ENCODE peak calls at places on chromosomes 12 and 14, in four cellular contexts. J is K562, H is HepG2, N is GM12878. U is an unnamed sample.

GRCh38 chr14:53509227-53509822 is 356.2 kb upstream of the DDHD1 start:
- DNase-seq in N (no peak), H (no peak), J (no peak), U (no peak)

GRCh38 chr12:19802915-19803314 is 363.6 kb downstream of the AEBP2 start:
- DNase-seq in N (no peak), H (no peak), J (no peak), U (no peak)

GRCh38 chr12:32896438-32897275 is at the start of gene PKP2:
- DNase-seq in N (no peak), H (peak; percentile 80), J (peak; percentile 75), U (peak; percentile 87)

GRCh38 chr14:32075636-32076277 is 1.3 kb upstream of the ARHGAP5 start:
- DNase-seq in H (peak; percentile 34), J (peak; percentile 23), N (no peak), U (peak; percentile 34)

GRCh38 chr12:52494518-52494917 is 1.5 kb upstream of the KRT6A start:
- DNase-seq in N (no peak), J (no peak), H (no peak), U (no peak)

GRCh38 chr12:131677699-131678098 is 33.2 kb upstream of the SFSWAP start:
- DNase-seq in N (no peak), H (no peak), J (no peak), U (no peak)

GRCh38 chr14:64196668-64197411 is 97.3 kb downstream of the ESR2 start:
- DNase-seq in H (no peak), N (no peak), J (peak; percentile 13), U (peak; percentile 61)

GRCh38 chr12:80222261-80222660 is 122.9 kb downstream of the OTOGL start:
- DNase-seq in N (no peak), J (no peak), H (no peak), U (no peak)

GRCh38 chr12:60230103-60230502 is 634.3 kb downstream of the SLC16A7 start:
- DNase-seq in J (no peak), H (no peak), N (no peak), U (no peak)

GRCh38 chr12:3251691-3252090 is 174.5 kb downstream of the TSPAN9 start:
- DNase-seq in N (no peak), J (no peak), H (no peak), U (no peak)

GRCh38 chr12:51536159-51536558 is 54.9 kb upstream of the SCN8A start:
- DNase-seq in J (peak; percentile 10), H (no peak), N (no peak), U (no peak)

DNA sequence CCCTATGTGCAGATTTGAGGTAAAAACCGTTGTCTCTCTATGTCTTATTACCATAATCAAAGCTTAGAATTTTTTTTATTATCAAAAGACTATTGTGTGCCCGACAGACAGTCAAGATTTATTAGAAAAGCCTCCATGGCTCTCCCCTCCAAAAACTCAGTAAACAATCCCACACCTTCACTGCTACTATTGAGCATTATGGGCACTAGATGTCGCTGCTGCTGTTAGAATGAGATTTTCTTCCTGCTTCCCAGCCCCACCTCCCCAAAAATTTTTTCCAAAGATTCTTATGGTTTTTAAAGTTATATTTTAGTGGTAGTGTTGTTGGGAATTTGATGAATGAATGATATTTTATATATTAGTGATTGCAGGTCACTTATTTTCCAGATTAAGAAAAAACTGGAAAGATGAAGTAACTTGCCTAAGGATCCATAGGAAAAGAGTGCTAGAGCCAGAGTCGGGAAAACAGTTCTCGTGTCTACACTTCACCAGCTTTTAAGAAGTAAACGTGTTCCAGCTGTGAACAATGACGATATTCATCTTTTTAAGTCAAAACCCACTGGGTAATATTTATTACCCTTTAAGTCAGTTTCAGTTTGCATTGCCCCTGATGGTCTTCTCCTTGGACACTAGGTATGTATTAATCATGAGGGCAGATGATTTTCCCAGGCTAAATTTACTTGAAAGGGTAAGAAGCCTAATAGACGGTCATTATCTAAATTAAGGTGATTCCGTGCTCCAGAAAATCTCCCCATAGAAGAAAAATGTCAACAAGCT is 12.2 kb upstream of the FOXG1 start:
- DNase-seq in N (peak; percentile 3), J (peak; percentile 60), H (peak; percentile 77), U (peak; percentile 54)
- TF ChIP-seq FOXM1 in N (no peak), J (no peak), H (no peak), U (no peak)

DNA sequence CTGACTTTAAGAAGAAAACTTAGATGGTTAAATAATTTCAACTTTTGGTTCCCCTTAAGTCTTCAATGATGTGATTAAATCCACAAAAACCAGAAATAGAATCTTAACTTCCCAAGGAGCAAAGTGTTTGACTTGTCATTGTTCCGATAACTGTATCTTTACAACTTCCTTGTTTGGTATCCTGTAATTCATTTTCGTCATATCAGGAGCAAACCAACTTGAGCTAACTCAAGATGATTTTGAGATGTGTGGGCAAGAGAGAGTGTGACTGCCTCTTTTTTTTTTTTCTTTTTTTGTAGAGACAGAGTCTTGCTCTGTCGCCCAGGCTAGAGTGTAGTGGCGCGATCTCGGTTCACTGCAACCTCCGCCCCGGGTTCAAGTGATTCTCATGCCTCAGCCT is 25.3 kb downstream of the DRAM1 start:
- DNase-seq in N (no peak), J (peak; percentile 33), H (no peak), U (no peak)
- TF ChIP-seq TARDBP in N (no peak), J (no peak), H (no peak), U (no peak)

DNA sequence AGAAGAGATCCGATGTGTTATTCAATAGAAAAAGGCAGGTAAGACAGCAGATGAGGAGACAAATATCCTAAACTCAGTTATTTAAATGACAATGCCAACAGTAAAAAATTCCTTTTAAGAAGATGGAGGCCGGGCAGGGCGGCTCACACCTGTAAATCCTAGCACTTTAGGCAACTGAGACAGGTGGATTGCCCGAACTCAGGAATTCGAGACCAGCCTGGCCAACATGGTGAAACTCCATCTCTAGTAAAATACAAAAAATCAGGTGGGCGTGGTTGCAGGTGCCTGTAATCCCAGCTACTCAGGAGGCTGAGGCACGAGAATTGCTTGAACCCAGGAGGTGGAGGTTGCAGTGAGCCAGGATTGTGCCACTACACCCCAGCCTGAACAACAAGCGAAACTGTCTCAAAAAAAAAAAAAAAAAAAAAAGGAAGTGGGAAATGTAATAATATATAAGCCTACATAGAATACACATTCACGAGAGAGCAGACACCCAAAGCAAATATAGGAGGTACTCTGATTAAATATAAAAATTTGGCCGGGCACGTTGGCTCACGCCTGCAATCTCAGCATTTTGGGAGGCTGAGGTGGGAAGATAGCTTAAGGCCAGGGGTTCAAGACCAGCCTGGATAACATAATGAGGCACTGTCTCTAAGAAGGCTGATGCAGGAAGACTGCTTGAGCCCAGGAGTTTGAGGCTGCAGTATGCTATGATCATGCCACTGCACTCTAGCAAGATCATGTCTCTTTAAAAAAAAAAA is 19.0 kb downstream of the CORO1C start:
- DNase-seq in J (no peak), N (no peak), H (no peak), U (no peak)
- TF ChIP-seq FOXM1 in J (no peak), N (no peak), H (no peak), U (no peak)

GRCh38 chr14:104885973-104886689 is 21.1 kb downstream of the CEP170B start:
- DNase-seq in H (no peak), J (no peak), N (no peak), U (no peak)

GRCh38 chr14:104887623-104888488 is 22.8 kb downstream of the CEP170B start:
- DNase-seq in H (no peak), J (no peak), N (no peak), U (no peak)

GRCh38 chr14:104885031-104885972 is 20.2 kb downstream of the CEP170B start:
- DNase-seq in J (no peak), H (no peak), N (no peak), U (no peak)

GRCh38 chr14:104888489-104889373 is 23.7 kb downstream of the CEP170B start:
- DNase-seq in N (no peak), J (no peak), H (no peak), U (no peak)

DNA sequence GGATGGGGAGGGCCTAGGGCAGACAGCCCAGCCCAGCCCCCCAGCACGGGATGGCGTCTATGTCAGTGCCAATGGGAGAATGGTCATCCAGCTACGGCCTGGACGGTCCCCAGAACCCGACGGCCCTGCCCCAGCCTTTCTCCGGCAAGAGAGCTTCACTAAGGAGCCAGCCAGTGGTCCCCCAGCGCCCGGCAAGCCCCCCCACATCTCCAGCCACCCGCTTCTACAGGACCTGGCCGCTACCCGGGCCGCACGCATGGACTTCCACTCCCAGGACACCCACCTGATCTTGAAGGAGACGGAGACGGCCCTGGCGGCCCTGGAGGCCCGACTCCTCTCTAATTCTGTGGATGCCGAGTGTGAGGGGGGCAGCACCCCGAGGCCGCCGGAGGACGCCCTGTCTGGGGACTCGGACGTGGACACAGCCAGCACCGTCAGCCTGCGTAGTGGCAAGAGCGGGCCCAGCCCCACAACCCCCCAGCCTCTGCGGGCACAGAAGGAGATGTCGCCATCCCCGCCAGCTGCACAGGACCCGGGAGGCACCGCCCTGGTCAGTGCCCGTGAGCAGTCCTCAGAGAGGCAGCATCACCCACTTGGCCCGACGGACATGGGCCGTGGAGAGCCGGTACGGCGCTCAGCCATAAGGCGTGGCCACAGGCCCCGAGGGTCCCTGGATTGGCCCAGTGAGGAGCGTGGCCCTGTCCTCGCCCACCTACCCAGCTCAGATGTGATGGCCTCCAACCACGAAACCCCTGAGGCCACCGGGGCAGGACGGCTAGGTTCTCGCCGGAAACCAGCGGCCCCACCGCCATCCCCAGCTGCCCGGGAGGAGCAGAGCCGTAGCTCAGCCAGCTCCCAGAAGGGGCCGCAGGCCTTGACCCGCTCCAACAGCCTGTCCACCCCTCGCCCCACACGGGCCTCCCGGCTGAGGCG is 21.9 kb downstream of the CEP170B start:
- DNase-seq in H (no peak), N (no peak), J (no peak), U (no peak)
- TF ChIP-seq TARDBP in H (no peak), N (no peak), J (no peak), U (no peak)

GRCh38 chr14:65206448-65207096 is 104.3 kb upstream of the MAX start:
- DNase-seq in H (no peak), N (peak; percentile 88), J (no peak), U (no peak)
- TF ChIP-seq FOXM1 in H (no peak), N (peak; percentile 98), J (no peak), U (no peak)

GRCh38 chr12:12800406-12801180 is 12.6 kb upstream of the DDX47 start:
- DNase-seq in H (no peak), N (no peak), J (peak; percentile 58), U (no peak)

GRCh38 chr12:12801649-12802048 is 11.5 kb upstream of the DDX47 start:
- DNase-seq in J (no peak), N (no peak), H (no peak), U (no peak)

GRCh38 chr12:12804011-12804410 is 9.1 kb upstream of the DDX47 start:
- DNase-seq in H (peak; percentile 29), N (no peak), J (no peak), U (no peak)

GRCh38 chr12:12804432-12804886 is 8.7 kb upstream of the DDX47 start:
- DNase-seq in J (no peak), N (no peak), H (peak; percentile 36), U (no peak)

GRCh38 chr12:12803186-12803585 is 10.0 kb upstream of the DDX47 start:
- DNase-seq in H (peak; percentile 62), N (no peak), J (peak; percentile 75), U (peak; percentile 41)
- TF ChIP-seq TARDBP in H (no peak), N (no peak), J (no peak), U (no peak)

U was measured in HEK293T.